ENCODE peak calls at places on chromosomes 5 and 9, in eight cellular contexts. One of them, this sample, is unnamed.

GRCh38 chr5:53343187-53343586 is 137.2 kb upstream of the FST start:
- DNase-seq in astrocyte of the cerebellum: peak; percentile 96
- DNase-seq in amniotic stem cell: peak; percentile 66
- DNase-seq in stomach: no peak
- DNase-seq in HTR-8/SVneo: no peak
- DNase-seq in neuronal stem cell: no peak
- DNase-seq in right cardiac atrium: no peak
- DNase-seq in AG08396: peak; percentile 54
- DNase-seq in this sample: no peak

GRCh38 chr5:93585054-93585751 is 2.2 kb downstream of the NR2F1 start:
- DNase-seq in astrocyte of the cerebellum: no peak
- DNase-seq in amniotic stem cell: no peak
- DNase-seq in stomach: no peak
- DNase-seq in HTR-8/SVneo: peak; percentile 26
- DNase-seq in neuronal stem cell: peak; percentile 29
- DNase-seq in right cardiac atrium: peak; percentile 54
- DNase-seq in AG08396: no peak
- DNase-seq in this sample: no peak

GRCh38 chr5:138032028-138032571 is 779 bp downstream of the FAM13B start:
- DNase-seq in astrocyte of the cerebellum: no peak
- DNase-seq in amniotic stem cell: no peak
- DNase-seq in stomach: peak; percentile 64
- DNase-seq in HTR-8/SVneo: no peak
- DNase-seq in neuronal stem cell: no peak
- DNase-seq in right cardiac atrium: peak; percentile 90
- DNase-seq in AG08396: no peak
- DNase-seq in this sample: peak; percentile 87

GRCh38 chr9:131752231-131752884 is 12.5 kb upstream of the RAPGEF1 start:
- DNase-seq in astrocyte of the cerebellum: no peak
- DNase-seq in amniotic stem cell: no peak
- DNase-seq in stomach: no peak
- DNase-seq in HTR-8/SVneo: no peak
- DNase-seq in neuronal stem cell: no peak
- DNase-seq in right cardiac atrium: no peak
- DNase-seq in AG08396: no peak
- DNase-seq in this sample: no peak

GRCh38 chr9:26033346-26033745 is 355.1 kb upstream of the TUSC1 start:
- DNase-seq in astrocyte of the cerebellum: peak; percentile 34
- DNase-seq in amniotic stem cell: no peak
- DNase-seq in stomach: no peak
- DNase-seq in HTR-8/SVneo: no peak
- DNase-seq in neuronal stem cell: no peak
- DNase-seq in right cardiac atrium: no peak
- DNase-seq in AG08396: no peak
- DNase-seq in this sample: no peak

GRCh38 chr9:128243486-128244415 is 32.1 kb downstream of the GOLGA2 start:
- DNase-seq in astrocyte of the cerebellum: no peak
- DNase-seq in amniotic stem cell: no peak
- DNase-seq in stomach: no peak
- DNase-seq in HTR-8/SVneo: no peak
- DNase-seq in neuronal stem cell: no peak
- DNase-seq in right cardiac atrium: no peak
- DNase-seq in AG08396: no peak
- DNase-seq in this sample: no peak

GRCh38 chr5:113038136-113038535 is 61.5 kb downstream of the DCP2 start:
- DNase-seq in astrocyte of the cerebellum: no peak
- DNase-seq in amniotic stem cell: no peak
- DNase-seq in stomach: no peak
- DNase-seq in HTR-8/SVneo: no peak
- DNase-seq in neuronal stem cell: no peak
- DNase-seq in right cardiac atrium: no peak
- DNase-seq in AG08396: no peak
- DNase-seq in this sample: no peak

GRCh38 chr5:98157368-98157767 is 616.1 kb upstream of the RGMB start:
- DNase-seq in astrocyte of the cerebellum: no peak
- DNase-seq in amniotic stem cell: no peak
- DNase-seq in stomach: no peak
- DNase-seq in HTR-8/SVneo: no peak
- DNase-seq in neuronal stem cell: no peak
- DNase-seq in right cardiac atrium: no peak
- DNase-seq in AG08396: no peak
- DNase-seq in this sample: no peak

GRCh38 chr9:125632321-125633115 is 74.5 kb downstream of the MAPKAP1 start:
- DNase-seq in astrocyte of the cerebellum: no peak
- DNase-seq in amniotic stem cell: no peak
- DNase-seq in stomach: no peak
- DNase-seq in HTR-8/SVneo: no peak
- DNase-seq in neuronal stem cell: no peak
- DNase-seq in right cardiac atrium: no peak
- DNase-seq in AG08396: no peak
- DNase-seq in this sample: peak; percentile 78

GRCh38 chr9:91711755-91712591 is 238.1 kb downstream of the ROR2 start:
- DNase-seq in astrocyte of the cerebellum: no peak
- DNase-seq in amniotic stem cell: no peak
- DNase-seq in stomach: no peak
- DNase-seq in HTR-8/SVneo: no peak
- DNase-seq in neuronal stem cell: no peak
- DNase-seq in right cardiac atrium: no peak
- DNase-seq in AG08396: peak; percentile 3
- DNase-seq in this sample: peak; percentile 73

GRCh38 chr9:16726718-16727451 is 143.6 kb downstream of the BNC2 start:
- DNase-seq in astrocyte of the cerebellum: peak; percentile 55
- DNase-seq in amniotic stem cell: peak; percentile 51
- DNase-seq in stomach: peak; percentile 62
- DNase-seq in HTR-8/SVneo: peak; percentile 22
- DNase-seq in neuronal stem cell: peak; percentile 77
- DNase-seq in right cardiac atrium: peak; percentile 93
- DNase-seq in AG08396: peak; percentile 71
- DNase-seq in this sample: peak; percentile 8

GRCh38 chr5:177294632-177295031 is 8.9 kb downstream of the RAB24 start:
- DNase-seq in astrocyte of the cerebellum: no peak
- DNase-seq in amniotic stem cell: no peak
- DNase-seq in stomach: no peak
- DNase-seq in HTR-8/SVneo: no peak
- DNase-seq in neuronal stem cell: no peak
- DNase-seq in right cardiac atrium: no peak
- DNase-seq in AG08396: no peak
- DNase-seq in this sample: no peak

GRCh38 chr9:34554211-34555001 is 31.6 kb upstream of the ENHO start:
- DNase-seq in astrocyte of the cerebellum: no peak
- DNase-seq in amniotic stem cell: no peak
- DNase-seq in stomach: no peak
- DNase-seq in HTR-8/SVneo: no peak
- DNase-seq in neuronal stem cell: no peak
- DNase-seq in right cardiac atrium: no peak
- DNase-seq in AG08396: no peak
- DNase-seq in this sample: no peak

GRCh38 chr5:55570026-55570425 is 35.3 kb upstream of the PLPP1 start:
- DNase-seq in astrocyte of the cerebellum: no peak
- DNase-seq in amniotic stem cell: peak; percentile 11
- DNase-seq in stomach: no peak
- DNase-seq in HTR-8/SVneo: no peak
- DNase-seq in neuronal stem cell: peak; percentile 4
- DNase-seq in right cardiac atrium: no peak
- DNase-seq in AG08396: peak; percentile 64
- DNase-seq in this sample: no peak

GRCh38 chr9:113476511-113476916 is 13.0 kb downstream of the RGS3 start:
- DNase-seq in astrocyte of the cerebellum: no peak
- DNase-seq in amniotic stem cell: no peak
- DNase-seq in stomach: peak; percentile 69
- DNase-seq in HTR-8/SVneo: no peak
- DNase-seq in neuronal stem cell: no peak
- DNase-seq in right cardiac atrium: no peak
- DNase-seq in AG08396: no peak
- DNase-seq in this sample: no peak

GRCh38 chr9:95507456-95508241 is 9.1 kb downstream of the PTCH1 start:
- DNase-seq in astrocyte of the cerebellum: peak; percentile 36
- DNase-seq in amniotic stem cell: peak; percentile 25
- DNase-seq in stomach: peak; percentile 47
- DNase-seq in HTR-8/SVneo: no peak
- DNase-seq in neuronal stem cell: no peak
- DNase-seq in right cardiac atrium: peak; percentile 84
- DNase-seq in AG08396: peak; percentile 31
- DNase-seq in this sample: peak; percentile 55

GRCh38 chr9:117073539-117074336 is 341.1 kb downstream of the ASTN2 start:
- DNase-seq in astrocyte of the cerebellum: peak; percentile 13
- DNase-seq in amniotic stem cell: no peak
- DNase-seq in stomach: no peak
- DNase-seq in HTR-8/SVneo: peak; percentile 3
- DNase-seq in neuronal stem cell: peak; percentile 44
- DNase-seq in right cardiac atrium: no peak
- DNase-seq in AG08396: no peak
- DNase-seq in this sample: no peak

GRCh38 chr5:956178-956761 is 52.3 kb upstream of the NKD2 start:
- DNase-seq in astrocyte of the cerebellum: no peak
- DNase-seq in amniotic stem cell: no peak
- DNase-seq in stomach: no peak
- DNase-seq in HTR-8/SVneo: no peak
- DNase-seq in neuronal stem cell: no peak
- DNase-seq in right cardiac atrium: peak; percentile 26
- DNase-seq in AG08396: no peak
- DNase-seq in this sample: no peak

GRCh38 chr5:103674321-103674720 is 111.7 kb upstream of the NUDT12 start:
- DNase-seq in astrocyte of the cerebellum: no peak
- DNase-seq in amniotic stem cell: no peak
- DNase-seq in stomach: no peak
- DNase-seq in HTR-8/SVneo: no peak
- DNase-seq in neuronal stem cell: no peak
- DNase-seq in right cardiac atrium: no peak
- DNase-seq in AG08396: no peak
- DNase-seq in this sample: no peak

GRCh38 chr9:129989740-129990139 is 53.2 kb downstream of the FNBP1 start:
- DNase-seq in astrocyte of the cerebellum: peak; percentile 43
- DNase-seq in amniotic stem cell: no peak
- DNase-seq in stomach: no peak
- DNase-seq in HTR-8/SVneo: no peak
- DNase-seq in neuronal stem cell: no peak
- DNase-seq in right cardiac atrium: no peak
- DNase-seq in AG08396: no peak
- DNase-seq in this sample: no peak

GRCh38 chr9:119801311-119801710 is 432.1 kb upstream of the BRINP1 start:
- DNase-seq in astrocyte of the cerebellum: no peak
- DNase-seq in amniotic stem cell: no peak
- DNase-seq in stomach: no peak
- DNase-seq in HTR-8/SVneo: no peak
- DNase-seq in neuronal stem cell: no peak
- DNase-seq in right cardiac atrium: no peak
- DNase-seq in AG08396: no peak
- DNase-seq in this sample: no peak

GRCh38 chr5:107698286-107698685 is 27.5 kb upstream of the EFNA5 start:
- DNase-seq in astrocyte of the cerebellum: peak; percentile 62
- DNase-seq in amniotic stem cell: no peak
- DNase-seq in stomach: no peak
- DNase-seq in HTR-8/SVneo: no peak
- DNase-seq in neuronal stem cell: no peak
- DNase-seq in right cardiac atrium: no peak
- DNase-seq in AG08396: no peak
- DNase-seq in this sample: no peak

GRCh38 chr9:16310288-16311145 is 560.0 kb downstream of the BNC2 start:
- DNase-seq in astrocyte of the cerebellum: no peak
- DNase-seq in amniotic stem cell: no peak
- DNase-seq in stomach: no peak
- DNase-seq in HTR-8/SVneo: no peak
- DNase-seq in neuronal stem cell: no peak
- DNase-seq in right cardiac atrium: peak; percentile 72
- DNase-seq in AG08396: no peak
- DNase-seq in this sample: no peak

GRCh38 chr9:93286252-93287188 is 102.6 kb downstream of the WNK2 start:
- DNase-seq in astrocyte of the cerebellum: no peak
- DNase-seq in amniotic stem cell: no peak
- DNase-seq in stomach: no peak
- DNase-seq in HTR-8/SVneo: no peak
- DNase-seq in neuronal stem cell: no peak
- DNase-seq in right cardiac atrium: no peak
- DNase-seq in AG08396: no peak
- DNase-seq in this sample: no peak

GRCh38 chr5:39367711-39368110 is 3.4 kb upstream of the C9 start:
- DNase-seq in astrocyte of the cerebellum: no peak
- DNase-seq in amniotic stem cell: no peak
- DNase-seq in stomach: no peak
- DNase-seq in HTR-8/SVneo: no peak
- DNase-seq in neuronal stem cell: no peak
- DNase-seq in right cardiac atrium: no peak
- DNase-seq in AG08396: no peak
- DNase-seq in this sample: no peak

GRCh38 chr5:138351056-138351455 is 1.4 kb upstream of the KDM3B start:
- DNase-seq in astrocyte of the cerebellum: peak; percentile 77
- DNase-seq in amniotic stem cell: no peak
- DNase-seq in stomach: no peak
- DNase-seq in HTR-8/SVneo: no peak
- DNase-seq in neuronal stem cell: no peak
- DNase-seq in right cardiac atrium: no peak
- DNase-seq in AG08396: peak; percentile 61
- DNase-seq in this sample: no peak

GRCh38 chr5:67490543-67491321 is 294.1 kb upstream of the CD180 start:
- DNase-seq in astrocyte of the cerebellum: no peak
- DNase-seq in amniotic stem cell: no peak
- DNase-seq in stomach: no peak
- DNase-seq in HTR-8/SVneo: no peak
- DNase-seq in neuronal stem cell: no peak
- DNase-seq in right cardiac atrium: no peak
- DNase-seq in AG08396: no peak
- DNase-seq in this sample: no peak

GRCh38 chr9:89701221-89701798 is 96.5 kb downstream of the GADD45G start:
- DNase-seq in astrocyte of the cerebellum: no peak
- DNase-seq in amniotic stem cell: no peak
- DNase-seq in stomach: no peak
- DNase-seq in HTR-8/SVneo: no peak
- DNase-seq in neuronal stem cell: no peak
- DNase-seq in right cardiac atrium: no peak
- DNase-seq in AG08396: no peak
- DNase-seq in this sample: peak; percentile 80

This sample was measured in GM06990.